ENCODE peak calls at places on chromosomes 1 and 21, in ten cellular contexts. One of them, this sample, is unnamed.

GRCh38 chr1:55684131-55684650 is 469.0 kb upstream of the USP24 start:
- DNase-seq in NB4: no peak
- DNase-seq in epithelial cell of esophagus: no peak
- DNase-seq in endothelial cell of umbilical vein: peak
- DNase-seq in AG10803: no peak
- DNase-seq in foreskin fibroblast: no peak
- DNase-seq in HFF-Myc: no peak
- DNase-seq in PC-3: peak
- DNase-seq in choroid plexus epithelial cell: no peak
- DNase-seq in Calu3: no peak
- DNase-seq in this sample: no peak

GRCh38 chr1:17639703-17640340 is 100.3 kb downstream of the ARHGEF10L start:
- DNase-seq in Calu3: no peak
- DNase-seq in foreskin fibroblast: no peak
- DNase-seq in epithelial cell of esophagus: no peak
- DNase-seq in choroid plexus epithelial cell: no peak
- DNase-seq in endothelial cell of umbilical vein: no peak
- DNase-seq in PC-3: no peak
- DNase-seq in HFF-Myc: no peak
- DNase-seq in NB4: no peak
- DNase-seq in AG10803: no peak
- DNase-seq in this sample: no peak

GRCh38 chr1:20192364-20192763 is 6.0 kb upstream of the PLA2G2C start:
- DNase-seq in NB4: no peak
- DNase-seq in Calu3: no peak
- DNase-seq in AG10803: peak
- DNase-seq in HFF-Myc: peak
- DNase-seq in foreskin fibroblast: peak
- DNase-seq in endothelial cell of umbilical vein: no peak
- DNase-seq in choroid plexus epithelial cell: peak
- DNase-seq in PC-3: peak
- DNase-seq in epithelial cell of esophagus: peak
- DNase-seq in this sample: no peak

GRCh38 chr1:228900993-228901392 is 165.7 kb downstream of the RHOU start:
- DNase-seq in AG10803: no peak
- DNase-seq in epithelial cell of esophagus: no peak
- DNase-seq in Calu3: no peak
- DNase-seq in endothelial cell of umbilical vein: no peak
- DNase-seq in foreskin fibroblast: no peak
- DNase-seq in choroid plexus epithelial cell: no peak
- DNase-seq in PC-3: no peak
- DNase-seq in HFF-Myc: no peak
- DNase-seq in NB4: no peak
- DNase-seq in this sample: no peak

GRCh38 chr1:17605582-17606344 is 66.3 kb downstream of the ARHGEF10L start:
- DNase-seq in HFF-Myc: no peak
- DNase-seq in epithelial cell of esophagus: no peak
- DNase-seq in PC-3: no peak
- DNase-seq in endothelial cell of umbilical vein: no peak
- DNase-seq in choroid plexus epithelial cell: peak
- DNase-seq in foreskin fibroblast: peak
- DNase-seq in AG10803: peak
- DNase-seq in NB4: no peak
- DNase-seq in Calu3: no peak
- DNase-seq in this sample: no peak

GRCh38 chr21:44455524-44456206 is 355 bp downstream of the LRRC3 start:
- DNase-seq in PC-3: peak
- DNase-seq in HFF-Myc: no peak
- DNase-seq in epithelial cell of esophagus: peak
- DNase-seq in foreskin fibroblast: peak
- DNase-seq in endothelial cell of umbilical vein: peak
- DNase-seq in AG10803: peak
- DNase-seq in Calu3: peak
- DNase-seq in NB4: peak
- DNase-seq in choroid plexus epithelial cell: peak
- DNase-seq in this sample: no peak

GRCh38 chr1:74053407-74053806 is 144.6 kb downstream of the LRRIQ3 start:
- DNase-seq in AG10803: no peak
- DNase-seq in foreskin fibroblast: no peak
- DNase-seq in epithelial cell of esophagus: peak
- DNase-seq in choroid plexus epithelial cell: no peak
- DNase-seq in PC-3: peak
- DNase-seq in endothelial cell of umbilical vein: no peak
- DNase-seq in NB4: no peak
- DNase-seq in Calu3: no peak
- DNase-seq in HFF-Myc: no peak
- DNase-seq in this sample: no peak

GRCh38 chr21:39461419-39461818 is 9.6 kb downstream of the SH3BGR start:
- DNase-seq in choroid plexus epithelial cell: no peak
- DNase-seq in AG10803: no peak
- DNase-seq in PC-3: no peak
- DNase-seq in foreskin fibroblast: no peak
- DNase-seq in epithelial cell of esophagus: no peak
- DNase-seq in HFF-Myc: no peak
- DNase-seq in Calu3: no peak
- DNase-seq in endothelial cell of umbilical vein: no peak
- DNase-seq in NB4: no peak
- DNase-seq in this sample: no peak

GRCh38 chr21:44718571-44718970 is 7.2 kb upstream of the TSPEAR start:
- DNase-seq in endothelial cell of umbilical vein: no peak
- DNase-seq in Calu3: no peak
- DNase-seq in choroid plexus epithelial cell: no peak
- DNase-seq in AG10803: no peak
- DNase-seq in PC-3: no peak
- DNase-seq in HFF-Myc: no peak
- DNase-seq in epithelial cell of esophagus: no peak
- DNase-seq in foreskin fibroblast: no peak
- DNase-seq in NB4: no peak
- DNase-seq in this sample: no peak

GRCh38 chr21:45406801-45407628 is 2.0 kb downstream of the COL18A1 start:
- DNase-seq in Calu3: no peak
- DNase-seq in NB4: no peak
- DNase-seq in foreskin fibroblast: no peak
- DNase-seq in endothelial cell of umbilical vein: peak
- DNase-seq in AG10803: no peak
- DNase-seq in epithelial cell of esophagus: no peak
- DNase-seq in choroid plexus epithelial cell: peak
- DNase-seq in PC-3: no peak
- DNase-seq in HFF-Myc: no peak
- DNase-seq in this sample: no peak

GRCh38 chr1:41783189-41783639 is 135.5 kb downstream of the HIVEP3 start:
- DNase-seq in HFF-Myc: peak
- DNase-seq in epithelial cell of esophagus: peak
- DNase-seq in choroid plexus epithelial cell: peak
- DNase-seq in AG10803: peak
- DNase-seq in foreskin fibroblast: peak
- DNase-seq in Calu3: no peak
- DNase-seq in endothelial cell of umbilical vein: peak
- DNase-seq in PC-3: peak
- DNase-seq in NB4: no peak
- DNase-seq in this sample: peak

GRCh38 chr1:221431968-221432367 is 309.9 kb downstream of the DUSP10 start:
- DNase-seq in choroid plexus epithelial cell: no peak
- DNase-seq in Calu3: no peak
- DNase-seq in PC-3: no peak
- DNase-seq in NB4: no peak
- DNase-seq in epithelial cell of esophagus: no peak
- DNase-seq in HFF-Myc: no peak
- DNase-seq in foreskin fibroblast: no peak
- DNase-seq in endothelial cell of umbilical vein: no peak
- DNase-seq in AG10803: no peak
- DNase-seq in this sample: no peak

GRCh38 chr1:221429262-221429661 is 312.6 kb downstream of the DUSP10 start:
- DNase-seq in epithelial cell of esophagus: peak
- DNase-seq in HFF-Myc: no peak
- DNase-seq in PC-3: peak
- DNase-seq in endothelial cell of umbilical vein: no peak
- DNase-seq in foreskin fibroblast: peak
- DNase-seq in NB4: peak
- DNase-seq in AG10803: peak
- DNase-seq in choroid plexus epithelial cell: peak
- DNase-seq in Calu3: no peak
- DNase-seq in this sample: no peak

GRCh38 chr1:221435510-221435909 is 306.4 kb downstream of the DUSP10 start:
- DNase-seq in NB4: peak
- DNase-seq in HFF-Myc: no peak
- DNase-seq in choroid plexus epithelial cell: peak
- DNase-seq in PC-3: peak
- DNase-seq in Calu3: no peak
- DNase-seq in endothelial cell of umbilical vein: peak
- DNase-seq in foreskin fibroblast: peak
- DNase-seq in AG10803: peak
- DNase-seq in epithelial cell of esophagus: peak
- DNase-seq in this sample: no peak

GRCh38 chr1:221430133-221430960 is 311.5 kb downstream of the DUSP10 start:
- DNase-seq in AG10803: no peak
- DNase-seq in epithelial cell of esophagus: no peak
- DNase-seq in endothelial cell of umbilical vein: peak
- DNase-seq in choroid plexus epithelial cell: peak
- DNase-seq in Calu3: no peak
- DNase-seq in NB4: no peak
- DNase-seq in foreskin fibroblast: no peak
- DNase-seq in HFF-Myc: no peak
- DNase-seq in PC-3: no peak
- DNase-seq in this sample: no peak

GRCh38 chr1:221431068-221431651 is 310.7 kb downstream of the DUSP10 start:
- DNase-seq in foreskin fibroblast: peak
- DNase-seq in AG10803: peak
- DNase-seq in choroid plexus epithelial cell: peak
- DNase-seq in PC-3: no peak
- DNase-seq in epithelial cell of esophagus: no peak
- DNase-seq in HFF-Myc: no peak
- DNase-seq in endothelial cell of umbilical vein: peak
- DNase-seq in NB4: no peak
- DNase-seq in Calu3: no peak
- DNase-seq in this sample: peak
- TF ChIP-seq CTCF in foreskin fibroblast: peak
- TF ChIP-seq CTCF in AG10803: peak
- TF ChIP-seq CTCF in choroid plexus epithelial cell: peak
- TF ChIP-seq CTCF in PC-3: peak
- TF ChIP-seq CTCF in epithelial cell of esophagus: no peak
- TF ChIP-seq CTCF in HFF-Myc: peak
- TF ChIP-seq CTCF in endothelial cell of umbilical vein: no peak
- TF ChIP-seq CTCF in NB4: no peak
- TF ChIP-seq CTCF in Calu3: no peak
- TF ChIP-seq CTCF in this sample: peak

GRCh38 chr1:177181280-177181630 is 10.5 kb downstream of the BRINP2 start:
- DNase-seq in AG10803: no peak
- DNase-seq in NB4: no peak
- DNase-seq in Calu3: no peak
- DNase-seq in endothelial cell of umbilical vein: no peak
- DNase-seq in PC-3: no peak
- DNase-seq in foreskin fibroblast: peak
- DNase-seq in choroid plexus epithelial cell: no peak
- DNase-seq in epithelial cell of esophagus: no peak
- DNase-seq in HFF-Myc: no peak
- DNase-seq in this sample: no peak

GRCh38 chr1:177190308-177190970 is 19.7 kb downstream of the BRINP2 start:
- DNase-seq in AG10803: no peak
- DNase-seq in choroid plexus epithelial cell: no peak
- DNase-seq in PC-3: no peak
- DNase-seq in NB4: no peak
- DNase-seq in endothelial cell of umbilical vein: no peak
- DNase-seq in Calu3: no peak
- DNase-seq in HFF-Myc: no peak
- DNase-seq in epithelial cell of esophagus: no peak
- DNase-seq in foreskin fibroblast: peak
- DNase-seq in this sample: no peak

GRCh38 chr1:177183801-177184200 is 13.0 kb downstream of the BRINP2 start:
- DNase-seq in choroid plexus epithelial cell: no peak
- DNase-seq in Calu3: no peak
- DNase-seq in PC-3: no peak
- DNase-seq in endothelial cell of umbilical vein: no peak
- DNase-seq in foreskin fibroblast: peak
- DNase-seq in epithelial cell of esophagus: no peak
- DNase-seq in NB4: no peak
- DNase-seq in HFF-Myc: no peak
- DNase-seq in AG10803: no peak
- DNase-seq in this sample: no peak

GRCh38 chr1:177181631-177182291 is 11.0 kb downstream of the BRINP2 start:
- DNase-seq in endothelial cell of umbilical vein: peak
- DNase-seq in Calu3: peak
- DNase-seq in choroid plexus epithelial cell: peak
- DNase-seq in NB4: peak
- DNase-seq in PC-3: peak
- DNase-seq in AG10803: peak
- DNase-seq in foreskin fibroblast: peak
- DNase-seq in HFF-Myc: peak
- DNase-seq in epithelial cell of esophagus: peak
- DNase-seq in this sample: peak

DNA sequence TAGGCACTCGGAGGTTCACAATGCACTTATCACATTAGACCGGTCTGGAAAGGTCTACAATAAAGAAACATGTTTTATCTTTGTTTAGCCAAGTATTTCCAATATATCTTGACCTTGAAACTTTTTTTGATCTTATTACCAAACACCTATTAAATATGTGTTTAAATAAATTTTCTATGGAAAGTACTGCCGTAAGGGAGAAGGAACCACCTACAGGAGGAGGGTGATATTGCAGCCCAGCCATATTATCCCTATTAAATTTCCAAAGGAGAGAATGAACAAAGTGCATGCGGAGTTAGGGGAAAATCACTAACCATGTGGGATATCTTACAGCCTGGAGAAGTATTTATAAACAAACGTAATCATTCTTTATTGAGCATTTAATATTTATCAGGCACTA is 14.5 kb downstream of the BRINP2 start:
- DNase-seq in AG10803: no peak
- DNase-seq in NB4: no peak
- DNase-seq in foreskin fibroblast: peak
- DNase-seq in PC-3: peak
- DNase-seq in Calu3: peak
- DNase-seq in choroid plexus epithelial cell: peak
- DNase-seq in endothelial cell of umbilical vein: no peak
- DNase-seq in HFF-Myc: no peak
- DNase-seq in epithelial cell of esophagus: peak
- DNase-seq in this sample: no peak
- TF ChIP-seq CTCF in AG10803: peak
- TF ChIP-seq CTCF in NB4: peak
- TF ChIP-seq CTCF in foreskin fibroblast: peak
- TF ChIP-seq CTCF in PC-3: peak
- TF ChIP-seq CTCF in Calu3: peak
- TF ChIP-seq CTCF in choroid plexus epithelial cell: peak
- TF ChIP-seq CTCF in endothelial cell of umbilical vein: peak
- TF ChIP-seq CTCF in HFF-Myc: peak
- TF ChIP-seq CTCF in epithelial cell of esophagus: peak
- TF ChIP-seq CTCF in this sample: peak

GRCh38 chr21:42862774-42863503 is 16.4 kb downstream of the WDR4 start:
- DNase-seq in endothelial cell of umbilical vein: no peak
- DNase-seq in PC-3: peak
- DNase-seq in foreskin fibroblast: no peak
- DNase-seq in Calu3: peak
- DNase-seq in choroid plexus epithelial cell: no peak
- DNase-seq in AG10803: no peak
- DNase-seq in NB4: no peak
- DNase-seq in HFF-Myc: no peak
- DNase-seq in epithelial cell of esophagus: peak
- DNase-seq in this sample: no peak
- TF ChIP-seq CTCF in endothelial cell of umbilical vein: no peak
- TF ChIP-seq CTCF in PC-3: peak
- TF ChIP-seq CTCF in foreskin fibroblast: no peak
- TF ChIP-seq CTCF in Calu3: no peak
- TF ChIP-seq CTCF in choroid plexus epithelial cell: no peak
- TF ChIP-seq CTCF in AG10803: no peak
- TF ChIP-seq CTCF in NB4: no peak
- TF ChIP-seq CTCF in HFF-Myc: no peak
- TF ChIP-seq CTCF in epithelial cell of esophagus: peak
- TF ChIP-seq CTCF in this sample: no peak

GRCh38 chr1:216566809-216567208 is 143.6 kb upstream of the USH2A start:
- DNase-seq in PC-3: peak
- DNase-seq in Calu3: peak
- DNase-seq in HFF-Myc: peak
- DNase-seq in AG10803: peak
- DNase-seq in NB4: peak
- DNase-seq in endothelial cell of umbilical vein: no peak
- DNase-seq in epithelial cell of esophagus: peak
- DNase-seq in foreskin fibroblast: peak
- DNase-seq in choroid plexus epithelial cell: peak
- DNase-seq in this sample: no peak
- TF ChIP-seq CTCF in PC-3: peak
- TF ChIP-seq CTCF in Calu3: no peak
- TF ChIP-seq CTCF in HFF-Myc: peak
- TF ChIP-seq CTCF in AG10803: peak
- TF ChIP-seq CTCF in NB4: peak
- TF ChIP-seq CTCF in endothelial cell of umbilical vein: no peak
- TF ChIP-seq CTCF in epithelial cell of esophagus: peak
- TF ChIP-seq CTCF in foreskin fibroblast: peak
- TF ChIP-seq CTCF in choroid plexus epithelial cell: peak
- TF ChIP-seq CTCF in this sample: peak